ENCODE peak calls at places on chromosomes 11 and 22, in four cellular contexts. T is HFFc6, I is keratinocyte, C is SHP77. H is an unnamed sample.

GRCh38 chr22:45970709-45971388 is 6.1 kb downstream of the WNT7B start:
- DNase-seq in I (no peak), C (no peak), T (no peak), H (no peak)

GRCh38 chr11:84524422-84525051 is 1102.6 kb downstream of the DLG2 start:
- DNase-seq in I (no peak), C (no peak), T (peak), H (peak)

GRCh38 chr11:113288286-113288863 is 26.0 kb upstream of the TTC12 start:
- DNase-seq in T (no peak), C (no peak), I (no peak), H (no peak)

GRCh38 chr11:84993386-84993785 is 633.8 kb downstream of the DLG2 start:
- DNase-seq in I (no peak), C (no peak), T (no peak), H (no peak)

GRCh38 chr11:9765320-9766101 is 101.6 kb downstream of the SWAP70 start:
- DNase-seq in I (no peak), C (peak), T (peak), H (peak)

GRCh38 chr11:11010624-11011127 is 152.8 kb upstream of the ZBED5 start:
- DNase-seq in I (no peak), C (no peak), T (no peak), H (peak)

GRCh38 chr11:131776211-131776610 is 405.8 kb downstream of the NTM start:
- DNase-seq in I (no peak), T (no peak), C (no peak), H (no peak)

GRCh38 chr22:24536089-24536488 is 18.8 kb downstream of the GUCD1 start:
- DNase-seq in C (no peak), I (no peak), T (no peak), H (no peak)

GRCh38 chr22:43878831-43879550 is 12.8 kb downstream of the PNPLA5 start:
- DNase-seq in T (no peak), C (no peak), I (no peak), H (no peak)

GRCh38 chr11:44860967-44861828 is 89.5 kb downstream of the TP53I11 start:
- DNase-seq in I (no peak), T (no peak), C (no peak), H (peak)

GRCh38 chr11:61732705-61733104 is 19.7 kb upstream of the MYRF start:
- DNase-seq in C (no peak), T (peak), I (no peak), H (no peak)